ENCODE peak calls at places on chromosomes 7 and 10, in eight cellular contexts. One of them, this sample, is unnamed.

GRCh38 chr7:72112530-72112929 is 299.6 kb downstream of the CALN1 start:
- DNase-seq in stomach: no peak
- DNase-seq in GM23338: no peak
- DNase-seq in tibial nerve: no peak
- DNase-seq in AG09309: no peak
- DNase-seq in cardiac fibroblast: no peak
- DNase-seq in PC-9: no peak
- DNase-seq in Panc1: no peak
- DNase-seq in this sample: no peak

GRCh38 chr7:27170936-27171635 is 3.0 kb downstream of the HOXA10 start:
- DNase-seq in stomach: no peak
- DNase-seq in cardiac fibroblast: no peak
- DNase-seq in GM23338: peak
- DNase-seq in PC-9: no peak
- DNase-seq in tibial nerve: peak
- DNase-seq in AG09309: no peak
- DNase-seq in Panc1: no peak
- DNase-seq in this sample: no peak

GRCh38 chr7:140209866-140210609 is 33.3 kb upstream of the KDM7A start:
- DNase-seq in stomach: peak
- DNase-seq in Panc1: no peak
- DNase-seq in cardiac fibroblast: no peak
- DNase-seq in PC-9: no peak
- DNase-seq in GM23338: no peak
- DNase-seq in AG09309: no peak
- DNase-seq in tibial nerve: no peak
- DNase-seq in this sample: peak

GRCh38 chr10:48556065-48556464 is 48.8 kb downstream of the ARHGAP22 start:
- DNase-seq in GM23338: no peak
- DNase-seq in PC-9: no peak
- DNase-seq in cardiac fibroblast: no peak
- DNase-seq in AG09309: no peak
- DNase-seq in tibial nerve: no peak
- DNase-seq in Panc1: no peak
- DNase-seq in stomach: no peak
- DNase-seq in this sample: no peak

GRCh38 chr7:155769701-155770100 is 42.6 kb downstream of the SHH start:
- DNase-seq in stomach: no peak
- DNase-seq in tibial nerve: no peak
- DNase-seq in cardiac fibroblast: peak
- DNase-seq in AG09309: peak
- DNase-seq in Panc1: no peak
- DNase-seq in PC-9: no peak
- DNase-seq in GM23338: no peak
- DNase-seq in this sample: no peak

GRCh38 chr10:89299031-89299430 is 2.8 kb upstream of the IFIT2 start:
- DNase-seq in Panc1: no peak
- DNase-seq in GM23338: no peak
- DNase-seq in cardiac fibroblast: no peak
- DNase-seq in PC-9: no peak
- DNase-seq in tibial nerve: no peak
- DNase-seq in stomach: no peak
- DNase-seq in AG09309: no peak
- DNase-seq in this sample: no peak

GRCh38 chr7:135263321-135263970 is 29.8 kb downstream of the STRA8 start:
- DNase-seq in tibial nerve: no peak
- DNase-seq in stomach: no peak
- DNase-seq in PC-9: no peak
- DNase-seq in GM23338: no peak
- DNase-seq in AG09309: no peak
- DNase-seq in cardiac fibroblast: no peak
- DNase-seq in Panc1: no peak
- DNase-seq in this sample: no peak

GRCh38 chr7:134562136-134562535 is 13.2 kb downstream of the AKR1B15 start:
- DNase-seq in GM23338: no peak
- DNase-seq in Panc1: no peak
- DNase-seq in AG09309: peak
- DNase-seq in PC-9: no peak
- DNase-seq in tibial nerve: no peak
- DNase-seq in cardiac fibroblast: peak
- DNase-seq in stomach: no peak
- DNase-seq in this sample: peak

GRCh38 chr10:125027889-125028288 is 86.0 kb downstream of the ZRANB1 start:
- DNase-seq in stomach: no peak
- DNase-seq in PC-9: no peak
- DNase-seq in AG09309: no peak
- DNase-seq in cardiac fibroblast: no peak
- DNase-seq in Panc1: no peak
- DNase-seq in tibial nerve: no peak
- DNase-seq in GM23338: no peak
- DNase-seq in this sample: no peak

GRCh38 chr7:4871930-4872675 is 10.3 kb upstream of the PAPOLB start:
- DNase-seq in tibial nerve: no peak
- DNase-seq in stomach: no peak
- DNase-seq in AG09309: no peak
- DNase-seq in cardiac fibroblast: peak
- DNase-seq in PC-9: no peak
- DNase-seq in GM23338: no peak
- DNase-seq in Panc1: no peak
- DNase-seq in this sample: no peak

GRCh38 chr7:48285365-48285764 is 114.1 kb downstream of the ABCA13 start:
- DNase-seq in Panc1: no peak
- DNase-seq in stomach: no peak
- DNase-seq in PC-9: no peak
- DNase-seq in GM23338: no peak
- DNase-seq in cardiac fibroblast: no peak
- DNase-seq in AG09309: no peak
- DNase-seq in tibial nerve: no peak
- DNase-seq in this sample: no peak

GRCh38 chr10:31702954-31703353 is 225.7 kb downstream of the ARHGAP12 start:
- DNase-seq in GM23338: no peak
- DNase-seq in AG09309: no peak
- DNase-seq in Panc1: no peak
- DNase-seq in cardiac fibroblast: no peak
- DNase-seq in tibial nerve: no peak
- DNase-seq in PC-9: no peak
- DNase-seq in stomach: no peak
- DNase-seq in this sample: no peak

GRCh38 chr10:103676058-103676785 is 179.2 kb downstream of the SH3PXD2A start:
- DNase-seq in tibial nerve: peak
- DNase-seq in AG09309: no peak
- DNase-seq in Panc1: no peak
- DNase-seq in GM23338: no peak
- DNase-seq in cardiac fibroblast: peak
- DNase-seq in stomach: no peak
- DNase-seq in PC-9: no peak
- DNase-seq in this sample: no peak

GRCh38 chr10:123675811-123676210 is 9.7 kb downstream of the GPR26 start:
- DNase-seq in GM23338: no peak
- DNase-seq in stomach: no peak
- DNase-seq in PC-9: no peak
- DNase-seq in Panc1: no peak
- DNase-seq in tibial nerve: no peak
- DNase-seq in AG09309: no peak
- DNase-seq in cardiac fibroblast: no peak
- DNase-seq in this sample: no peak

GRCh38 chr7:39567294-39567693 is 1.1 kb downstream of the YAE1 start:
- DNase-seq in AG09309: no peak
- DNase-seq in cardiac fibroblast: peak
- DNase-seq in PC-9: no peak
- DNase-seq in GM23338: no peak
- DNase-seq in stomach: no peak
- DNase-seq in tibial nerve: no peak
- DNase-seq in Panc1: no peak
- DNase-seq in this sample: no peak

GRCh38 chr7:123945938-123946337 is 20.9 kb downstream of the SPAM1 start:
- DNase-seq in cardiac fibroblast: no peak
- DNase-seq in stomach: no peak
- DNase-seq in AG09309: no peak
- DNase-seq in PC-9: no peak
- DNase-seq in tibial nerve: no peak
- DNase-seq in Panc1: no peak
- DNase-seq in GM23338: peak
- DNase-seq in this sample: no peak

GRCh38 chr7:1995426-1995825 is 237.3 kb downstream of the MAD1L1 start:
- DNase-seq in cardiac fibroblast: no peak
- DNase-seq in AG09309: no peak
- DNase-seq in Panc1: no peak
- DNase-seq in GM23338: no peak
- DNase-seq in PC-9: no peak
- DNase-seq in tibial nerve: no peak
- DNase-seq in stomach: no peak
- DNase-seq in this sample: no peak
- TF ChIP-seq CTCF in cardiac fibroblast: no peak
- TF ChIP-seq CTCF in AG09309: no peak
- TF ChIP-seq CTCF in Panc1: no peak
- TF ChIP-seq CTCF in GM23338: no peak
- TF ChIP-seq CTCF in PC-9: no peak
- TF ChIP-seq CTCF in tibial nerve: no peak
- TF ChIP-seq CTCF in stomach: no peak
- TF ChIP-seq CTCF in this sample: no peak

DNA sequence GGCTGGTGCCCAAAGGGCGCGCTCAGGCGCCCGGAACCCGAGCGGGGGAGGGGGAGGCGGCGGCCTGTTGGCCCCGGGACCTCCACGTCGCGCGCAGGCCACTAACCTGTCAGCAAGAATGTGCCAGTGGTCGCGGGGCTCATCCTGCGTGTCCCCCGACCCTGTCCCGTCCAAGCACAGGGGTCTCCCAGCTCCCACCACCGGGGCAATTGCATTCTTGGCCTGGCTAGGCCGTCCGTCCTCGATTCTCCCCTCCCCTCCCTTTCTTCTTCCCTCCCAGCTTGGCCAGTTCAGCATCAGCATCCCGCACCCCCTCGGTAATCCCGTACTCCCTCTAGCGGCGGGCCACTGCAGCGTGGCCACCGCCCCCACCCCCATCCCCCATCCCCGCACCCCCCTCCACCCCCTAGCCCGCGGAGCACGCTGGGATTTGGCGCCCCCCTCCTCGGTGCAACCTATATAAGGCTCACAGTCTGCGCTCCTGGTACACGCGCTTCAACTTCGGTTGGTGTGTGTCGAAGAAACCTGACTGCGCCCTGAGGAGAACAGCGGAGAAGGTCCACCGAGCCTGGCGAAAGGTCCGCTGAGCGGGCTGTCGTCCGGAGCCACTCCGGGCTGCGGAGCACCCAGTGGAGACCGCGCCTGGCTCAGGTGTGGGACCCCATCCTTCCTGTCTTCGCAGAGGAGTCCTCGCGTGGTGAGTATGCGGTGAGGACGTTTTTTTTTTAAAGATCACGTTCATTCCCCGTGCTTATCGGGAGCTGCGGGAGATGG is at the start of gene SGCE:
- DNase-seq in tibial nerve: peak
- DNase-seq in PC-9: peak
- DNase-seq in AG09309: peak
- DNase-seq in Panc1: no peak
- DNase-seq in GM23338: peak
- DNase-seq in stomach: peak
- DNase-seq in cardiac fibroblast: peak
- DNase-seq in this sample: peak
- TF ChIP-seq CTCF in tibial nerve: peak
- TF ChIP-seq CTCF in PC-9: peak
- TF ChIP-seq CTCF in AG09309: peak
- TF ChIP-seq CTCF in Panc1: peak
- TF ChIP-seq CTCF in GM23338: peak
- TF ChIP-seq CTCF in stomach: peak
- TF ChIP-seq CTCF in cardiac fibroblast: peak
- TF ChIP-seq CTCF in this sample: peak

GRCh38 chr7:605661-606450 is 86.2 kb upstream of the PDGFA start:
- DNase-seq in GM23338: no peak
- DNase-seq in PC-9: no peak
- DNase-seq in stomach: no peak
- DNase-seq in AG09309: no peak
- DNase-seq in tibial nerve: no peak
- DNase-seq in Panc1: no peak
- DNase-seq in cardiac fibroblast: no peak
- DNase-seq in this sample: no peak

GRCh38 chr7:604038-604883 is 84.6 kb upstream of the PDGFA start:
- DNase-seq in AG09309: no peak
- DNase-seq in PC-9: peak
- DNase-seq in GM23338: no peak
- DNase-seq in cardiac fibroblast: peak
- DNase-seq in tibial nerve: peak
- DNase-seq in Panc1: no peak
- DNase-seq in stomach: peak
- DNase-seq in this sample: peak

GRCh38 chr7:603152-603941 is 83.7 kb upstream of the PDGFA start:
- DNase-seq in tibial nerve: no peak
- DNase-seq in stomach: no peak
- DNase-seq in cardiac fibroblast: no peak
- DNase-seq in AG09309: no peak
- DNase-seq in GM23338: no peak
- DNase-seq in Panc1: no peak
- DNase-seq in PC-9: no peak
- DNase-seq in this sample: peak

GRCh38 chr7:602341-603141 is 82.9 kb upstream of the PDGFA start:
- DNase-seq in cardiac fibroblast: no peak
- DNase-seq in AG09309: no peak
- DNase-seq in tibial nerve: no peak
- DNase-seq in stomach: no peak
- DNase-seq in GM23338: peak
- DNase-seq in Panc1: no peak
- DNase-seq in PC-9: no peak
- DNase-seq in this sample: peak

GRCh38 chr7:604884-605531 is 85.4 kb upstream of the PDGFA start:
- DNase-seq in AG09309: no peak
- DNase-seq in PC-9: no peak
- DNase-seq in GM23338: no peak
- DNase-seq in Panc1: no peak
- DNase-seq in cardiac fibroblast: no peak
- DNase-seq in tibial nerve: no peak
- DNase-seq in stomach: no peak
- DNase-seq in this sample: no peak
- TF ChIP-seq CTCF in AG09309: no peak
- TF ChIP-seq CTCF in PC-9: no peak
- TF ChIP-seq CTCF in GM23338: no peak
- TF ChIP-seq CTCF in Panc1: no peak
- TF ChIP-seq CTCF in cardiac fibroblast: no peak
- TF ChIP-seq CTCF in tibial nerve: no peak
- TF ChIP-seq CTCF in stomach: no peak
- TF ChIP-seq CTCF in this sample: no peak

DNA sequence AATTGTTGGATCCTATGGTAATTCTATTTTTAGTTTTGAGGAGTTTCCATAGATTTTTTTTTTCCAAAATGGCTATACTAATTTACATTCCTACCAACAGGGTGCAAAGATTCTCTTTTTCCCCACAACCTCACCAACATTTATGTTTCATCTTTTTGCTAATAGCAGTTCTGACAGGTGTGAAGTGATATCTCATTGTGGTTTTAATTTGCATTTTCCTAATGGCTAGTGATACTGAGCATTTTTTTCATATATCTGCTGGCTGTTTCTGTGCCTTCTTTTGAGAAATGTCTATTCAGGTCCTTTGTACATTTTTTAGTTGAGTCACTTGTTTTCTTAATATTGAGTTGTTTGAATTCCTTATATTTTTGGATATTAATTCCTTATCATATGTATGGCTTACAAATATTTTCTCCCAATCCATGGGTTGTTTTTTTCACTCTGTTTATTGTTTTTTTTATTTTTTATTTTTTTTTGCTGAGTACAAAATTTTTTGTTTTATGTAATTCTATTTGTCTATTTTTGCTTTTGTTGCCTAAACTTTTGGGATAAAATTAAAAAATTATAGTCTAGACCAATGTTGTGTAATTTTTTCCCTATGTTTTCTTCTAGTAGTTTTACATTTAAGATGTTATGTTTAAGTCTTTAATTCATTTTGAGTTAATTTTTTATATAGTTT is 205.9 kb upstream of the ADCY1 start:
- DNase-seq in AG09309: no peak
- DNase-seq in PC-9: no peak
- DNase-seq in cardiac fibroblast: no peak
- DNase-seq in Panc1: no peak
- DNase-seq in stomach: no peak
- DNase-seq in GM23338: no peak
- DNase-seq in tibial nerve: no peak
- DNase-seq in this sample: no peak
- TF ChIP-seq CTCF in AG09309: no peak
- TF ChIP-seq CTCF in PC-9: no peak
- TF ChIP-seq CTCF in cardiac fibroblast: no peak
- TF ChIP-seq CTCF in Panc1: no peak
- TF ChIP-seq CTCF in stomach: no peak
- TF ChIP-seq CTCF in GM23338: no peak
- TF ChIP-seq CTCF in tibial nerve: no peak
- TF ChIP-seq CTCF in this sample: no peak